ENCODE peak calls at places on chromosomes 6 and 20, in five cellular contexts. M, X, Z, F and Y are unnamed samples.

GRCh38 chr6:158686311-158686710 is 36.5 kb downstream of the SYTL3 start:
- DNase-seq in M (no peak), X (no peak), Z (no peak), F (no peak), Y (no peak)

GRCh38 chr20:17875106-17875980 is 93.3 kb downstream of the SNX5 start:
- DNase-seq in M (peak; percentile 76), X (no peak), Z (no peak), F (no peak), Y (no peak)

GRCh38 chr20:44070139-44070900 is 116.7 kb downstream of the JPH2 start:
- DNase-seq in M (no peak), X (no peak), Z (no peak), F (no peak), Y (no peak)

GRCh38 chr6:13419826-13420225 is 67.6 kb downstream of the GFOD1 start:
- DNase-seq in M (no peak), X (no peak), Z (no peak), F (no peak), Y (no peak)

GRCh38 chr6:41497994-41498393 is 48.2 kb upstream of the FOXP4 start:
- DNase-seq in M (no peak), X (no peak), Z (no peak), F (no peak), Y (no peak)

GRCh38 chr6:167795321-167795811 is 31.3 kb upstream of the AFDN start:
- DNase-seq in M (no peak), X (no peak), Z (no peak), F (no peak), Y (no peak)

GRCh38 chr6:106752641-106753040 is 123.3 kb downstream of the QRSL1 start:
- DNase-seq in M (no peak), X (no peak), Z (no peak), F (no peak), Y (no peak)

GRCh38 chr6:32393660-32394420 is 13.1 kb downstream of the BTNL2 start:
- DNase-seq in M (peak; percentile 30), X (peak; percentile 36), Z (no peak), F (no peak), Y (no peak)

GRCh38 chr6:123418101-123418500 is 218.6 kb downstream of the TRDN start:
- DNase-seq in M (no peak), X (no peak), Z (no peak), F (no peak), Y (no peak)

GRCh38 chr6:134177753-134178229 is 125.4 kb upstream of the SLC2A12 start:
- DNase-seq in M (peak; percentile 75), X (no peak), Z (no peak), F (no peak), Y (no peak)

GRCh38 chr6:14275493-14275851 is 157.9 kb downstream of the CD83 start:
- DNase-seq in M (no peak), X (no peak), Z (no peak), F (no peak), Y (no peak)

GRCh38 chr20:32029561-32029960 is 19.3 kb downstream of the CCM2L start:
- DNase-seq in M (no peak), X (no peak), Z (no peak), F (no peak), Y (no peak)

GRCh38 chr20:49669601-49670189 is 44.0 kb downstream of the B4GALT5 start:
- DNase-seq in M (no peak), X (no peak), Z (no peak), F (no peak), Y (no peak)

GRCh38 chr6:141475269-141475668 is 657.5 kb upstream of the GJE1 start:
- DNase-seq in M (no peak), X (no peak), Z (no peak), F (no peak), Y (no peak)

GRCh38 chr20:50933589-50933988 is 2.4 kb upstream of the ADNP start:
- DNase-seq in M (no peak), X (no peak), Z (no peak), F (no peak), Y (no peak)

GRCh38 chr6:122839477-122839876 is 50.4 kb downstream of the SMPDL3A start:
- DNase-seq in M (peak; percentile 18), X (peak; percentile 77), Z (peak; percentile 64), F (peak; percentile 5), Y (peak; percentile 52)

GRCh38 chr20:19412254-19412653 is 199.8 kb downstream of the SLC24A3 start:
- DNase-seq in M (no peak), X (no peak), Z (no peak), F (no peak), Y (no peak)

GRCh38 chr6:168988801-168989200 is 264.8 kb downstream of the THBS2 start:
- DNase-seq in M (no peak), X (no peak), Z (no peak), F (no peak), Y (no peak)

GRCh38 chr6:52328721-52329120 is 33.2 kb upstream of the PAQR8 start:
- DNase-seq in M (no peak), X (no peak), Z (no peak), F (no peak), Y (no peak)

GRCh38 chr20:9617940-9618339 is 103.5 kb downstream of the LAMP5 start:
- DNase-seq in M (no peak), X (peak; percentile 41), Z (peak; percentile 28), F (no peak), Y (peak; percentile 69)

GRCh38 chr6:145929037-145929633 is 35.0 kb downstream of the SHPRH start:
- DNase-seq in M (peak; percentile 11), X (no peak), Z (peak; percentile 2), F (no peak), Y (peak; percentile 19)

GRCh38 chr20:37622728-37623127 is 71.1 kb upstream of the CTNNBL1 start:
- DNase-seq in M (no peak), X (no peak), Z (no peak), F (no peak), Y (no peak)

GRCh38 chr20:63873477-63873971 is 8.5 kb downstream of the TPD52L2 start:
- DNase-seq in M (no peak), X (no peak), Z (no peak), F (peak; percentile 37), Y (no peak)

GRCh38 chr6:159400806-159401205 is 231.6 kb downstream of the FNDC1 start:
- DNase-seq in M (no peak), X (no peak), Z (no peak), F (no peak), Y (no peak)